ENCODE peak calls at places on chromosomes 6 and 20, in seven cellular contexts. One of them, this sample, is unnamed.

GRCh38 chr6:45880139-45880538 is 135.5 kb downstream of the CLIC5 start:
- DNase-seq in AG04449: no peak
- DNase-seq in pancreas: peak; percentile 20
- DNase-seq in Peyer's patch: no peak
- DNase-seq in tibial artery: no peak
- DNase-seq in IMR-90: no peak
- DNase-seq in dorsolateral prefrontal cortex: no peak
- DNase-seq in this sample: no peak

GRCh38 chr20:16732506-16733152 is 2.8 kb downstream of the SNRPB2 start:
- DNase-seq in AG04449: no peak
- DNase-seq in pancreas: no peak
- DNase-seq in Peyer's patch: no peak
- DNase-seq in tibial artery: no peak
- DNase-seq in IMR-90: no peak
- DNase-seq in dorsolateral prefrontal cortex: no peak
- DNase-seq in this sample: no peak

GRCh38 chr6:109720336-109720735 is 29.2 kb downstream of the FIG4 start:
- DNase-seq in AG04449: no peak
- DNase-seq in pancreas: no peak
- DNase-seq in Peyer's patch: no peak
- DNase-seq in tibial artery: no peak
- DNase-seq in IMR-90: no peak
- DNase-seq in dorsolateral prefrontal cortex: no peak
- DNase-seq in this sample: no peak

GRCh38 chr20:36957875-36958667 is 6.6 kb upstream of the SAMHD1 start:
- DNase-seq in AG04449: no peak
- DNase-seq in pancreas: no peak
- DNase-seq in Peyer's patch: no peak
- DNase-seq in tibial artery: no peak
- DNase-seq in IMR-90: no peak
- DNase-seq in dorsolateral prefrontal cortex: no peak
- DNase-seq in this sample: no peak

GRCh38 chr20:45419188-45420091 is 3.5 kb downstream of the PIGT start:
- DNase-seq in AG04449: peak; percentile 60
- DNase-seq in pancreas: peak; percentile 87
- DNase-seq in Peyer's patch: peak; percentile 87
- DNase-seq in tibial artery: peak; percentile 82
- DNase-seq in IMR-90: peak; percentile 94
- DNase-seq in dorsolateral prefrontal cortex: no peak
- DNase-seq in this sample: no peak

GRCh38 chr6:107488875-107489635 is 862 bp upstream of the SOBP start:
- DNase-seq in AG04449: no peak
- DNase-seq in pancreas: peak; percentile 22
- DNase-seq in Peyer's patch: no peak
- DNase-seq in tibial artery: peak; percentile 49
- DNase-seq in IMR-90: peak; percentile 20
- DNase-seq in dorsolateral prefrontal cortex: no peak
- DNase-seq in this sample: no peak

GRCh38 chr6:71194730-71195129 is 93.9 kb upstream of the OGFRL1 start:
- DNase-seq in AG04449: peak; percentile 44
- DNase-seq in pancreas: no peak
- DNase-seq in Peyer's patch: no peak
- DNase-seq in tibial artery: no peak
- DNase-seq in IMR-90: peak; percentile 83
- DNase-seq in dorsolateral prefrontal cortex: no peak
- DNase-seq in this sample: no peak

GRCh38 chr6:128161839-128162238 is 261.0 kb upstream of the THEMIS start:
- DNase-seq in AG04449: no peak
- DNase-seq in pancreas: no peak
- DNase-seq in Peyer's patch: no peak
- DNase-seq in tibial artery: no peak
- DNase-seq in IMR-90: no peak
- DNase-seq in dorsolateral prefrontal cortex: no peak
- DNase-seq in this sample: no peak

GRCh38 chr6:142871910-142872331 is 73.1 kb downstream of the HIVEP2 start:
- DNase-seq in AG04449: peak; percentile 68
- DNase-seq in pancreas: peak; percentile 37
- DNase-seq in Peyer's patch: peak; percentile 88
- DNase-seq in tibial artery: peak; percentile 59
- DNase-seq in IMR-90: peak; percentile 96
- DNase-seq in dorsolateral prefrontal cortex: no peak
- DNase-seq in this sample: no peak

GRCh38 chr6:42251911-42252637 is 34.4 kb upstream of the MRPS10 start:
- DNase-seq in AG04449: no peak
- DNase-seq in pancreas: peak; percentile 74
- DNase-seq in Peyer's patch: peak; percentile 66
- DNase-seq in tibial artery: no peak
- DNase-seq in IMR-90: no peak
- DNase-seq in dorsolateral prefrontal cortex: no peak
- DNase-seq in this sample: no peak

GRCh38 chr6:170271771-170272314 is 19.0 kb downstream of the DLL1 start:
- DNase-seq in AG04449: no peak
- DNase-seq in pancreas: peak; percentile 91
- DNase-seq in Peyer's patch: peak; percentile 84
- DNase-seq in tibial artery: no peak
- DNase-seq in IMR-90: no peak
- DNase-seq in dorsolateral prefrontal cortex: no peak
- DNase-seq in this sample: no peak

GRCh38 chr6:2209226-2209809 is 36.1 kb downstream of the GMDS start:
- DNase-seq in AG04449: no peak
- DNase-seq in pancreas: peak; percentile 88
- DNase-seq in Peyer's patch: peak; percentile 80
- DNase-seq in tibial artery: no peak
- DNase-seq in IMR-90: peak; percentile 30
- DNase-seq in dorsolateral prefrontal cortex: no peak
- DNase-seq in this sample: no peak

GRCh38 chr6:16391451-16391912 is 153.1 kb downstream of the GMPR start:
- DNase-seq in AG04449: no peak
- DNase-seq in pancreas: no peak
- DNase-seq in Peyer's patch: no peak
- DNase-seq in tibial artery: no peak
- DNase-seq in IMR-90: peak; percentile 68
- DNase-seq in dorsolateral prefrontal cortex: no peak
- DNase-seq in this sample: no peak

GRCh38 chr6:152595507-152595906 is 41.7 kb downstream of the SYNE1 start:
- DNase-seq in AG04449: no peak
- DNase-seq in pancreas: peak; percentile 32
- DNase-seq in Peyer's patch: no peak
- DNase-seq in tibial artery: no peak
- DNase-seq in IMR-90: peak; percentile 17
- DNase-seq in dorsolateral prefrontal cortex: no peak
- DNase-seq in this sample: no peak

GRCh38 chr20:53335509-53335908 is 258.1 kb downstream of the ZNF217 start:
- DNase-seq in AG04449: no peak
- DNase-seq in pancreas: no peak
- DNase-seq in Peyer's patch: no peak
- DNase-seq in tibial artery: no peak
- DNase-seq in IMR-90: no peak
- DNase-seq in dorsolateral prefrontal cortex: no peak
- DNase-seq in this sample: no peak

GRCh38 chr20:53334861-53335260 is 258.8 kb downstream of the ZNF217 start:
- DNase-seq in AG04449: no peak
- DNase-seq in pancreas: no peak
- DNase-seq in Peyer's patch: no peak
- DNase-seq in tibial artery: no peak
- DNase-seq in IMR-90: no peak
- DNase-seq in dorsolateral prefrontal cortex: no peak
- DNase-seq in this sample: no peak

GRCh38 chr20:53337419-53338101 is 256.1 kb downstream of the ZNF217 start:
- DNase-seq in AG04449: no peak
- DNase-seq in pancreas: no peak
- DNase-seq in Peyer's patch: no peak
- DNase-seq in tibial artery: no peak
- DNase-seq in IMR-90: no peak
- DNase-seq in dorsolateral prefrontal cortex: no peak
- DNase-seq in this sample: no peak

GRCh38 chr20:53338716-53339115 is 254.9 kb downstream of the ZNF217 start:
- DNase-seq in AG04449: no peak
- DNase-seq in pancreas: no peak
- DNase-seq in Peyer's patch: no peak
- DNase-seq in tibial artery: no peak
- DNase-seq in IMR-90: no peak
- DNase-seq in dorsolateral prefrontal cortex: no peak
- DNase-seq in this sample: no peak

DNA sequence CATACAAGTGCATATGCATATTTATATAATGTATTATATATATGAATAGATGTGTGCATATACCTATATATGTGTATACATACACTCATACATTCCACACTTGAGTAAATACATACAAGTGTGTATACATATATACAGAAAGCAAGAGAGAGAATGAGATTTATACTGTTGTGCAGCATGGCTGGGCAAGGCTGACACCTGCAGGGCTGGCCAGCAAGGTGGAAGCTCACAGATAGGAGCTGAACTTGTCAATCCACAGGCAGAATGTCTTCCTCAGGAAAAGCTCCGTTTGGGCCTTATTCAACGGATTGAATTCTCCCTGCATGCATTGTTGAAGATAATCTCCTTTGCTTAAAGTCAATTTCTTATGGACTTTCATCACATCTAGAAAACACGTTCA is 256.7 kb downstream of the ZNF217 start:
- DNase-seq in AG04449: no peak
- DNase-seq in pancreas: no peak
- DNase-seq in Peyer's patch: no peak
- DNase-seq in tibial artery: no peak
- DNase-seq in IMR-90: no peak
- DNase-seq in dorsolateral prefrontal cortex: no peak
- DNase-seq in this sample: no peak
- TF ChIP-seq CTCF in AG04449: no peak
- TF ChIP-seq CTCF in pancreas: no peak
- TF ChIP-seq CTCF in Peyer's patch: no peak
- TF ChIP-seq CTCF in tibial artery: no peak
- TF ChIP-seq CTCF in IMR-90: no peak
- TF ChIP-seq CTCF in dorsolateral prefrontal cortex: no peak
- TF ChIP-seq CTCF in this sample: no peak

DNA sequence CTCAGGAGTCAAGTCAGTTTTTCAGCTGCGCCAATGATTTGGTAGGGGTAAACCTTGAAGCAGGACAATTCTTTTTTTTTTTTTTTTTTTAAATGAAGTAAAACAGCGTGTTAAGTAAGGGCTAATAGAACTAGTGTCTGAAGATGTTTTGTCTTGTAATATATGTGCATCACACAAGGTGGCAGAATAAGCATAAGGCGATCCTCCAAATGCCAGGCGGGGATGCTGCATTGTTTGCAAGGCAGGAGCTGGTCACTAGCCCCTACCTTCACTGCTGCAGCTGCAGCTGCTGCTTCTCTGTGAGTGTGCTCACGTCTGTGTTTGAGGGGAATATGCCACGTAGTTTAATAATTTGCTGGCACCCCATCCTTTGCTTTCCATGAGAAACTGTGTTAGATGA is 272.7 kb upstream of the MAP3K7 start:
- DNase-seq in AG04449: no peak
- DNase-seq in pancreas: no peak
- DNase-seq in Peyer's patch: no peak
- DNase-seq in tibial artery: no peak
- DNase-seq in IMR-90: no peak
- DNase-seq in dorsolateral prefrontal cortex: no peak
- DNase-seq in this sample: no peak
- TF ChIP-seq CTCF in AG04449: no peak
- TF ChIP-seq CTCF in pancreas: no peak
- TF ChIP-seq CTCF in Peyer's patch: no peak
- TF ChIP-seq CTCF in tibial artery: no peak
- TF ChIP-seq CTCF in IMR-90: no peak
- TF ChIP-seq CTCF in dorsolateral prefrontal cortex: no peak
- TF ChIP-seq CTCF in this sample: no peak

GRCh38 chr6:31664790-31665500 is at the start of gene GPANK1:
- DNase-seq in AG04449: no peak
- DNase-seq in pancreas: peak; percentile 86
- DNase-seq in Peyer's patch: peak; percentile 97
- DNase-seq in tibial artery: peak; percentile 97
- DNase-seq in IMR-90: peak; percentile 94
- DNase-seq in dorsolateral prefrontal cortex: peak; percentile 90
- DNase-seq in this sample: peak; percentile 78
- TF ChIP-seq CTCF in AG04449: no peak
- TF ChIP-seq CTCF in pancreas: no peak
- TF ChIP-seq CTCF in Peyer's patch: no peak
- TF ChIP-seq CTCF in tibial artery: no peak
- TF ChIP-seq CTCF in IMR-90: no peak
- TF ChIP-seq CTCF in dorsolateral prefrontal cortex: no peak
- TF ChIP-seq CTCF in this sample: no peak

GRCh38 chr6:101116337-101116736 is 235.2 kb upstream of the ASCC3 start:
- DNase-seq in AG04449: no peak
- DNase-seq in pancreas: no peak
- DNase-seq in Peyer's patch: no peak
- DNase-seq in tibial artery: no peak
- DNase-seq in IMR-90: no peak
- DNase-seq in dorsolateral prefrontal cortex: no peak
- DNase-seq in this sample: no peak

GRCh38 chr6:101126501-101126900 is 245.4 kb upstream of the ASCC3 start:
- DNase-seq in AG04449: no peak
- DNase-seq in pancreas: no peak
- DNase-seq in Peyer's patch: no peak
- DNase-seq in tibial artery: no peak
- DNase-seq in IMR-90: no peak
- DNase-seq in dorsolateral prefrontal cortex: no peak
- DNase-seq in this sample: no peak

GRCh38 chr6:101125380-101125971 is 244.3 kb upstream of the ASCC3 start:
- DNase-seq in AG04449: no peak
- DNase-seq in pancreas: no peak
- DNase-seq in Peyer's patch: no peak
- DNase-seq in tibial artery: no peak
- DNase-seq in IMR-90: no peak
- DNase-seq in dorsolateral prefrontal cortex: no peak
- DNase-seq in this sample: no peak

GRCh38 chr6:101117397-101118185 is 236.5 kb upstream of the ASCC3 start:
- DNase-seq in AG04449: no peak
- DNase-seq in pancreas: no peak
- DNase-seq in Peyer's patch: peak; percentile 52
- DNase-seq in tibial artery: no peak
- DNase-seq in IMR-90: no peak
- DNase-seq in dorsolateral prefrontal cortex: no peak
- DNase-seq in this sample: no peak

DNA sequence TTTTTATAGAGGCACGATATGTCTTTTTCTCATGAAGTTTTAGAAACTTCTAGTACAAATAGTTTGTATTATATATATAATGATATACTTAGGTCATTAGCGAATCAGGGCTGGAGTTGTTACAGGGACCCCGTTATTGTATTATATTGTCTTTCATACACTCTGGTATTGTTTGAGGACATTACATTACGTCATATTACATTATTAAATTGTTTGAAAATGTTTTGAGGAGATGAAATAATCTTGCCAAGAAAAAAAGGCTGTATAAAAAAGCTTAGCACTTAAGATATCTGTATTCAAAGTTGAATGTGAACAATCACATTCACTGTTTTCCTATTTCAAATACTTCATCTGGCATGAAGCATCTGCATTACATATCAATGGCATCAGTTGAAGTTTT is 239.6 kb upstream of the ASCC3 start:
- DNase-seq in AG04449: no peak
- DNase-seq in pancreas: no peak
- DNase-seq in Peyer's patch: no peak
- DNase-seq in tibial artery: no peak
- DNase-seq in IMR-90: no peak
- DNase-seq in dorsolateral prefrontal cortex: no peak
- DNase-seq in this sample: no peak
- TF ChIP-seq CTCF in AG04449: no peak
- TF ChIP-seq CTCF in pancreas: no peak
- TF ChIP-seq CTCF in Peyer's patch: no peak
- TF ChIP-seq CTCF in tibial artery: no peak
- TF ChIP-seq CTCF in IMR-90: no peak
- TF ChIP-seq CTCF in dorsolateral prefrontal cortex: no peak
- TF ChIP-seq CTCF in this sample: no peak

This sample was measured in omental fat pad.